ENCODE peak calls at places on chromosomes 6 and 20, in four cellular contexts. One of them, this sample, is unnamed.

GRCh38 chr6:119078449-119079287 is at the start of gene FAM184A:
- DNase-seq in HL-60: no peak
- DNase-seq in AG20443: peak
- DNase-seq in cardiac muscle cell: peak
- DNase-seq in this sample: peak

GRCh38 chr6:37314803-37315515 is 38.8 kb upstream of the RNF8 start:
- DNase-seq in HL-60: peak
- DNase-seq in cardiac muscle cell: peak
- DNase-seq in AG20443: no peak
- DNase-seq in this sample: peak

GRCh38 chr6:54115966-54116365 is 4.7 kb downstream of the MLIP start:
- DNase-seq in cardiac muscle cell: no peak
- DNase-seq in AG20443: no peak
- DNase-seq in HL-60: no peak
- DNase-seq in this sample: no peak

GRCh38 chr6:129732542-129732941 is 22.6 kb upstream of the ARHGAP18 start:
- DNase-seq in HL-60: no peak
- DNase-seq in AG20443: no peak
- DNase-seq in cardiac muscle cell: no peak
- DNase-seq in this sample: no peak

GRCh38 chr6:3422457-3422816 is 34.4 kb downstream of the SLC22A23 start:
- DNase-seq in HL-60: no peak
- DNase-seq in cardiac muscle cell: no peak
- DNase-seq in AG20443: no peak
- DNase-seq in this sample: no peak

GRCh38 chr6:11139051-11139960 is 27.8 kb upstream of the ERVFRD-1 start:
- DNase-seq in AG20443: no peak
- DNase-seq in cardiac muscle cell: no peak
- DNase-seq in HL-60: no peak
- DNase-seq in this sample: peak

GRCh38 chr20:32333988-32334885 is 23.9 kb upstream of the ASXL1 start:
- DNase-seq in cardiac muscle cell: peak
- DNase-seq in HL-60: no peak
- DNase-seq in AG20443: no peak
- DNase-seq in this sample: peak

GRCh38 chr20:17565164-17565845 is 4.6 kb upstream of the DSTN start:
- DNase-seq in HL-60: no peak
- DNase-seq in AG20443: no peak
- DNase-seq in cardiac muscle cell: no peak
- DNase-seq in this sample: no peak

GRCh38 chr6:108797951-108798671 is 50.1 kb upstream of the ARMC2 start:
- DNase-seq in AG20443: no peak
- DNase-seq in cardiac muscle cell: no peak
- DNase-seq in HL-60: no peak
- DNase-seq in this sample: no peak

GRCh38 chr6:43785220-43785752 is 15.3 kb downstream of the VEGFA start:
- DNase-seq in AG20443: no peak
- DNase-seq in cardiac muscle cell: no peak
- DNase-seq in HL-60: no peak
- DNase-seq in this sample: no peak

GRCh38 chr6:158488065-158488464 is 71.8 kb upstream of the TMEM181 start:
- DNase-seq in cardiac muscle cell: no peak
- DNase-seq in HL-60: no peak
- DNase-seq in AG20443: peak
- DNase-seq in this sample: no peak

GRCh38 chr6:330948-331347 is 38.7 kb downstream of the DUSP22 start:
- DNase-seq in cardiac muscle cell: no peak
- DNase-seq in HL-60: no peak
- DNase-seq in AG20443: no peak
- DNase-seq in this sample: no peak

GRCh38 chr6:37952027-37952426 is 132.5 kb downstream of the ZFAND3 start:
- DNase-seq in cardiac muscle cell: no peak
- DNase-seq in HL-60: no peak
- DNase-seq in AG20443: no peak
- DNase-seq in this sample: no peak

GRCh38 chr20:6489361-6490154 is 277.9 kb upstream of the BMP2 start:
- DNase-seq in AG20443: no peak
- DNase-seq in cardiac muscle cell: no peak
- DNase-seq in HL-60: peak
- DNase-seq in this sample: no peak

GRCh38 chr6:169271158-169271936 is 17.7 kb upstream of the THBS2 start:
- DNase-seq in HL-60: no peak
- DNase-seq in cardiac muscle cell: no peak
- DNase-seq in AG20443: no peak
- DNase-seq in this sample: no peak

GRCh38 chr6:97282726-97283617 is at the start of gene MMS22L:
- DNase-seq in AG20443: peak
- DNase-seq in cardiac muscle cell: peak
- DNase-seq in HL-60: peak
- DNase-seq in this sample: peak

GRCh38 chr6:164109770-164110140 is 695.2 kb downstream of the QKI start:
- DNase-seq in cardiac muscle cell: no peak
- DNase-seq in HL-60: peak
- DNase-seq in AG20443: peak
- DNase-seq in this sample: no peak

GRCh38 chr20:50267041-50267865 is 76.6 kb downstream of the CEBPB start:
- DNase-seq in cardiac muscle cell: no peak
- DNase-seq in AG20443: peak
- DNase-seq in HL-60: peak
- DNase-seq in this sample: no peak

GRCh38 chr6:38346291-38347079 is 293.2 kb downstream of the BTBD9 start:
- DNase-seq in AG20443: peak
- DNase-seq in HL-60: no peak
- DNase-seq in cardiac muscle cell: no peak
- DNase-seq in this sample: no peak

GRCh38 chr6:135475292-135475886 is 22.2 kb downstream of the AHI1 start:
- DNase-seq in AG20443: peak
- DNase-seq in cardiac muscle cell: no peak
- DNase-seq in HL-60: no peak
- DNase-seq in this sample: no peak

GRCh38 chr20:10670521-10671220 is 3.1 kb downstream of the JAG1 start:
- DNase-seq in HL-60: no peak
- DNase-seq in AG20443: no peak
- DNase-seq in cardiac muscle cell: peak
- DNase-seq in this sample: no peak

GRCh38 chr6:87851674-87852260 is 149.7 kb upstream of the AKIRIN2 start:
- DNase-seq in HL-60: no peak
- DNase-seq in cardiac muscle cell: no peak
- DNase-seq in AG20443: no peak
- DNase-seq in this sample: no peak

GRCh38 chr20:41058007-41058673 is 29.5 kb downstream of the TOP1 start:
- DNase-seq in AG20443: peak
- DNase-seq in HL-60: no peak
- DNase-seq in cardiac muscle cell: no peak
- DNase-seq in this sample: no peak

GRCh38 chr6:16854986-16855385 is 93.7 kb upstream of the ATXN1 start:
- DNase-seq in HL-60: no peak
- DNase-seq in cardiac muscle cell: no peak
- DNase-seq in AG20443: no peak
- DNase-seq in this sample: no peak

GRCh38 chr20:60695223-60695622 is 556.8 kb upstream of the CDH4 start:
- DNase-seq in cardiac muscle cell: no peak
- DNase-seq in HL-60: no peak
- DNase-seq in AG20443: peak
- DNase-seq in this sample: no peak

GRCh38 chr6:49849121-49849907 is 17.0 kb downstream of the CRISP1 start:
- DNase-seq in cardiac muscle cell: peak
- DNase-seq in HL-60: no peak
- DNase-seq in AG20443: peak
- DNase-seq in this sample: no peak

GRCh38 chr20:62676976-62677375 is 31.7 kb upstream of the NTSR1 start:
- DNase-seq in AG20443: no peak
- DNase-seq in HL-60: peak
- DNase-seq in cardiac muscle cell: no peak
- DNase-seq in this sample: no peak

GRCh38 chr6:138088307-138088744 is 18.9 kb downstream of the PERP start:
- DNase-seq in cardiac muscle cell: no peak
- DNase-seq in AG20443: peak
- DNase-seq in HL-60: no peak
- DNase-seq in this sample: no peak

GRCh38 chr20:58045156-58045555 is 183.3 kb downstream of the ANKRD60 start:
- DNase-seq in HL-60: no peak
- DNase-seq in cardiac muscle cell: no peak
- DNase-seq in AG20443: no peak
- DNase-seq in this sample: no peak

GRCh38 chr20:58251979-58252591 is 23.6 kb upstream of the ANKRD60 start:
- DNase-seq in HL-60: peak
- DNase-seq in cardiac muscle cell: no peak
- DNase-seq in AG20443: peak
- DNase-seq in this sample: no peak

GRCh38 chr20:63520939-63521601 is 505 bp downstream of the PPDPF start:
- DNase-seq in HL-60: peak
- DNase-seq in cardiac muscle cell: peak
- DNase-seq in AG20443: peak
- DNase-seq in this sample: peak

GRCh38 chr20:58094160-58094559 is 134.3 kb downstream of the ANKRD60 start:
- DNase-seq in HL-60: no peak
- DNase-seq in AG20443: no peak
- DNase-seq in cardiac muscle cell: no peak
- DNase-seq in this sample: no peak

GRCh38 chr20:22584630-22584921 is 204 bp upstream of the FOXA2 start:
- DNase-seq in HL-60: no peak
- DNase-seq in AG20443: no peak
- DNase-seq in cardiac muscle cell: no peak
- DNase-seq in this sample: no peak

This sample was measured in CD14-positive monocyte.